ENCODE peak calls at places on chromosomes 1 and 21, in seven cellular contexts. P, Q, Y, J, M, K and D are unnamed samples.

GRCh38 chr1:198764748-198765147 is 125.9 kb downstream of the PTPRC start:
- DNase-seq in P (no peak), Q (no peak), Y (no peak), J (no peak), M (no peak), K (no peak), D (no peak)

GRCh38 chr1:171468120-171468790 is 17.1 kb upstream of the PRRC2C start:
- DNase-seq in P (peak), Q (no peak), Y (no peak), J (peak), M (no peak), K (no peak), D (no peak)

GRCh38 chr1:156842618-156843300 is 16.2 kb downstream of the INSRR start:
- DNase-seq in P (no peak), Q (no peak), Y (peak), J (no peak), M (no peak), K (no peak), D (no peak)

GRCh38 chr1:226653311-226653921 is 85.7 kb downstream of the ITPKB start:
- DNase-seq in P (no peak), Q (no peak), Y (peak), J (no peak), M (no peak), K (no peak), D (no peak)

GRCh38 chr21:26043891-26044290 is 126.7 kb downstream of the APP start:
- DNase-seq in P (no peak), Q (no peak), Y (no peak), J (no peak), M (no peak), K (no peak), D (no peak)

GRCh38 chr1:229027622-229028182 is 243.2 kb upstream of the RAB4A start:
- DNase-seq in P (no peak), Q (no peak), Y (no peak), J (no peak), M (peak), K (no peak), D (no peak)

GRCh38 chr1:33032126-33032869 is 4.4 kb downstream of the AK2 start:
- DNase-seq in P (no peak), Q (no peak), Y (no peak), J (no peak), M (no peak), K (no peak), D (no peak)

GRCh38 chr1:40314721-40315238 is 2.3 kb downstream of the COL9A2 start:
- DNase-seq in P (no peak), Q (no peak), Y (no peak), J (no peak), M (no peak), K (no peak), D (no peak)

GRCh38 chr1:230977781-230978490 is 725 bp downstream of the TTC13 start:
- DNase-seq in P (no peak), Q (no peak), Y (peak), J (peak), M (peak), K (peak), D (no peak)

GRCh38 chr1:78383923-78384322 is 106.9 kb upstream of the PTGFR start:
- DNase-seq in P (no peak), Q (no peak), Y (no peak), J (no peak), M (no peak), K (no peak), D (no peak)

GRCh38 chr1:180732866-180733265 is 101.0 kb downstream of the XPR1 start:
- DNase-seq in P (no peak), Q (no peak), Y (no peak), J (no peak), M (no peak), K (no peak), D (no peak)

GRCh38 chr1:156750932-156751723 is at the start of gene HDGF:
- DNase-seq in P (no peak), Q (peak), Y (peak), J (no peak), M (peak), K (peak), D (no peak)

GRCh38 chr1:202207292-202207691 is 13.7 kb downstream of the LGR6 start:
- DNase-seq in P (no peak), Q (no peak), Y (peak), J (no peak), M (peak), K (peak), D (no peak)

GRCh38 chr1:31215083-31215570 is 24.6 kb downstream of the NKAIN1 start:
- DNase-seq in P (no peak), Q (no peak), Y (no peak), J (no peak), M (no peak), K (no peak), D (no peak)

GRCh38 chr1:201649776-201650607 is 111.1 kb downstream of the NAV1 start:
- DNase-seq in P (no peak), Q (peak), Y (peak), J (peak), M (peak), K (peak), D (peak)

GRCh38 chr1:41924911-41925310 is 6.2 kb upstream of the HIVEP3 start:
- DNase-seq in P (no peak), Q (no peak), Y (no peak), J (no peak), M (no peak), K (no peak), D (no peak)

GRCh38 chr1:92749024-92749634 is 35.8 kb downstream of the EVI5 start:
- DNase-seq in P (no peak), Q (no peak), Y (no peak), J (peak), M (peak), K (peak), D (no peak)

GRCh38 chr1:150813028-150813707 is 5.1 kb upstream of the CTSK start:
- DNase-seq in P (peak), Q (peak), Y (peak), J (peak), M (peak), K (peak), D (peak)

GRCh38 chr1:15141933-15142647 is 11.5 kb upstream of the TMEM51 start:
- DNase-seq in P (no peak), Q (no peak), Y (no peak), J (no peak), M (no peak), K (peak), D (no peak)

GRCh38 chr1:17826165-17826488 is 71.0 kb downstream of the ACTL8 start:
- DNase-seq in P (no peak), Q (no peak), Y (peak), J (peak), M (peak), K (no peak), D (no peak)

GRCh38 chr21:36104306-36105300 is 30.3 kb upstream of the CBR3 start:
- DNase-seq in P (no peak), Q (no peak), Y (no peak), J (no peak), M (peak), K (peak), D (no peak)

GRCh38 chr1:50968884-50969610 is 998 bp upstream of the CDKN2C start:
- DNase-seq in P (no peak), Q (no peak), Y (peak), J (no peak), M (peak), K (peak), D (no peak)

GRCh38 chr1:40361637-40362036 is 11.9 kb upstream of the SMAP2 start:
- DNase-seq in P (no peak), Q (no peak), Y (no peak), J (no peak), M (no peak), K (no peak), D (no peak)

GRCh38 chr21:45410865-45411809 is 6.2 kb downstream of the COL18A1 start:
- DNase-seq in P (no peak), Q (no peak), Y (peak), J (no peak), M (peak), K (peak), D (peak)

GRCh38 chr1:25932321-25932720 is 26.1 kb upstream of the STMN1 start:
- DNase-seq in P (no peak), Q (no peak), Y (no peak), J (no peak), M (no peak), K (no peak), D (no peak)

GRCh38 chr1:33255347-33256311 is 663 bp upstream of the ZNF362 start:
- DNase-seq in P (no peak), Q (peak), Y (peak), J (peak), M (peak), K (peak), D (peak)

GRCh38 chr21:41557884-41558283 is 49.9 kb upstream of the TMPRSS2 start:
- DNase-seq in P (no peak), Q (no peak), Y (no peak), J (no peak), M (no peak), K (no peak), D (no peak)

GRCh38 chr21:41560701-41561158 is 52.8 kb upstream of the TMPRSS2 start:
- DNase-seq in P (no peak), Q (no peak), Y (no peak), J (no peak), M (no peak), K (no peak), D (no peak)

GRCh38 chr21:41558842-41559241 is 50.9 kb upstream of the TMPRSS2 start:
- DNase-seq in P (no peak), Q (no peak), Y (no peak), J (no peak), M (no peak), K (no peak), D (no peak)

GRCh38 chr21:41561701-41562100 is 53.7 kb upstream of the TMPRSS2 start:
- DNase-seq in P (no peak), Q (no peak), Y (no peak), J (no peak), M (no peak), K (no peak), D (no peak)

GRCh38 chr21:41559658-41560599 is 52.0 kb upstream of the TMPRSS2 start:
- DNase-seq in P (no peak), Q (no peak), Y (no peak), J (no peak), M (no peak), K (no peak), D (no peak)
- H3K27ac ChIP-seq in P (peak), Q (no peak), Y (no peak), J (no peak), M (no peak), K (no peak), D (no peak)

GRCh38 chr1:57421366-57421765 is 2.5 kb downstream of the DAB1 start:
- DNase-seq in P (no peak), Q (no peak), Y (no peak), J (no peak), M (no peak), K (no peak), D (no peak)
- H3K4me3 ChIP-seq in P (no peak), Q (no peak), Y (no peak), J (no peak), M (peak), K (no peak), D (no peak)

DNA sequence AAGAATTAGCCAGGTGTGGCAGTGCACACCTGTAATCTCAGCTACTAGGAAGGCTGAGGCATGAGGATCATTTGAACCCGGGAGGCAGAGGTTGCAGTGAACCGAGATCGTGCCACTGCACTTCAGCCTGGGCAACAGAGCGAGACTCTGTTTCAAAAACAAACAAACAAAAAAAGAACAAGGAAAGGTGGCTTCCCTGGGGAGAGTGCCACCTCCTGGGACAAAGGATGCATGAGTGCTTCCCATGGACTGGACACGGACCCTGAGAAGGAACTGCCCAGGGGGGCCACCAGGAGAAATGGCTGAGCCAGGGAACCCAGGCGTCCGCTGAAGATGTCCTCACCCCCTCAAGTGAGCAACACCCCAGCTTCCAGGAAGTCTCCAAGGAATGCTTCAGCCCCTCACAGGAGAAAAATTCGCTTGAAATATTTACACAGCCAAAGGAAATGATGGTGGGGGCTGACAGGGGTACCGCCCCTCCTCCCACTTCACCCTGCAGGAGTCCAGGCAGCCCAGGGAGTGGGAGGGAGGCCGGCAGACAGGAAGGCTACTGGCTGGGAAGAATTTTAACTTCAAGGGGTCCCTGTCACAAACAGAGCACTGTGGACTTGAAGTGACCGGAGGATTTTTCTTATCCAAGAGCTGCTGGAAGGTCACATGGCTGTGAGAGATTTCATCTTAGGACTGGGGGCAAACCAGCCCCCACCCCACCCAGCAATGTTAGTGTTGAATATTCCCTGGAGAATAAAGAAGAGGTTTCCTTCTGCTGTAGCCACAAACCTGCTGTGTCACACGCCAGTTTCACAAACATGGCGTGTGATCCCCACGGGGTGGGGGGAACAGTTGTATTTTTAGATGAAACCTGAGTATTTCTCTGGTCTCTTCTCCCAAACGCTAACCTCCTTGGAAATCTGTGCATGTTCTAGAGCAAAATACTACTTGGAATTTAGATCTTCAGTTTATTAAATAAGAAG is 90.8 kb upstream of the SLC25A33 start:
- DNase-seq in P (no peak), Q (no peak), Y (no peak), J (no peak), M (no peak), K (no peak), D (no peak)
- H3K27ac ChIP-seq in P (peak), Q (peak), Y (no peak), J (peak), M (peak), K (peak), D (peak)

GRCh38 chr1:29602203-29602602 is 365.9 kb downstream of the PTPRU start:
- DNase-seq in P (no peak), Q (no peak), Y (no peak), J (no peak), M (peak), K (no peak), D (peak)

GRCh38 chr1:29603622-29604021 is 367.3 kb downstream of the PTPRU start:
- DNase-seq in P (no peak), Q (no peak), Y (no peak), J (no peak), M (peak), K (no peak), D (no peak)

GRCh38 chr1:29607236-29607635 is 370.9 kb downstream of the PTPRU start:
- DNase-seq in P (no peak), Q (no peak), Y (no peak), J (no peak), M (no peak), K (no peak), D (no peak)
- H3K4me3 ChIP-seq in P (no peak), Q (no peak), Y (no peak), J (no peak), M (no peak), K (no peak), D (no peak)

DNA sequence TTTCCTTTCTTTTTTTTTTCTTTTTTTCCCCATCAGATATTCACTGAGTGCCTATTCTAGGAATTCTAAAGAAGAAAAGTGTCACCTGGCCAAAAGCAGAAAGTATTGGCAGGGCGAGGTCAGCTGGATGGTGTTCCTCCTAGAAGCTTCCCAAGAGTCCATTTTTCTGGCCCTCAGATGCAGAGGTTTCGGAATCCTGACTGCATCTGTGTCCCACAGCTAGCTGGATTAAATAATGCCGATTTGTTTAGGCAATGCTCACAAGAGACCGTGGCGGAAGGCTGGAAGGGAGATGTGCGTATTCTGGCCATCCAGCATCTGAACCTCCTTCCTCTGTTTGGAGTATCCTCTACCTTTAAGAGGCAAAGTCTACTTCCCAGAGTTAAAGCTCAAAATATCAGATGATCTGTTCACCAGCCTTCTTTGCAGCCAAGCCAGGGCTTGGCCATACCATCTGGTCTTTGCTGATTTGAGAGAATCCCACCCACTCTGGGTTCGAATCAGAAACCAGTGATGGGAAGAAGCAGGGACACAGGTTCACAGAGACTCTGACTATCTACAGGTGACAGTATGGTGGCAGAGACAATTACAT is 5.4 kb upstream of the TENT5C start:
- DNase-seq in P (no peak), Q (no peak), Y (no peak), J (no peak), M (no peak), K (no peak), D (no peak)
- H3K27ac ChIP-seq in P (no peak), Q (no peak), Y (no peak), J (no peak), M (no peak), K (peak), D (no peak)

GRCh38 chr1:1081311-1082238 is 7.5 kb upstream of the RNF223 start:
- DNase-seq in P (no peak), Q (no peak), Y (peak), J (no peak), M (peak), K (no peak), D (no peak)

GRCh38 chr1:1079408-1080121 is 5.5 kb upstream of the RNF223 start:
- DNase-seq in P (peak), Q (peak), Y (peak), J (peak), M (peak), K (no peak), D (peak)

GRCh38 chr1:1080951-1081310 is 6.8 kb upstream of the RNF223 start:
- DNase-seq in P (no peak), Q (no peak), Y (no peak), J (no peak), M (peak), K (peak), D (no peak)

GRCh38 chr1:1082239-1083180 is 8.4 kb upstream of the RNF223 start:
- DNase-seq in P (no peak), Q (no peak), Y (no peak), J (no peak), M (peak), K (peak), D (no peak)

GRCh38 chr1:1080122-1080753 is 6.1 kb upstream of the RNF223 start:
- DNase-seq in P (no peak), Q (peak), Y (peak), J (peak), M (peak), K (peak), D (no peak)
- H3K4me3 ChIP-seq in P (peak), Q (no peak), Y (no peak), J (peak), M (peak), K (peak), D (peak)

GRCh38 chr1:11919621-11920020 is 6.6 kb downstream of the KIAA2013 start:
- DNase-seq in P (no peak), Q (no peak), Y (no peak), J (no peak), M (no peak), K (no peak), D (no peak)
- H3K27ac ChIP-seq in P (no peak), Q (no peak), Y (no peak), J (no peak), M (no peak), K (peak), D (peak)